ENCODE peak calls at places on chromosomes 1 and 21, in ten cellular contexts. One of them, this sample, is unnamed.

GRCh38 chr1:87956072-87956471 is 627.4 kb downstream of the LMO4 start:
- DNase-seq in A549: peak
- DNase-seq in naive thymus-derived CD4-positive, alpha-beta T cell: no peak
- DNase-seq in upper lobe of left lung: no peak
- DNase-seq in uterus: peak
- DNase-seq in sigmoid colon: peak
- DNase-seq in coronary artery: peak
- DNase-seq in neuronal stem cell: peak
- DNase-seq in hepatocyte: peak
- DNase-seq in IMR-90: peak
- DNase-seq in this sample: peak

GRCh38 chr1:221045842-221046831 is 166.9 kb downstream of the HLX start:
- DNase-seq in A549: no peak
- DNase-seq in naive thymus-derived CD4-positive, alpha-beta T cell: no peak
- DNase-seq in upper lobe of left lung: no peak
- DNase-seq in uterus: no peak
- DNase-seq in sigmoid colon: no peak
- DNase-seq in coronary artery: no peak
- DNase-seq in neuronal stem cell: no peak
- DNase-seq in hepatocyte: no peak
- DNase-seq in IMR-90: peak
- DNase-seq in this sample: no peak

GRCh38 chr1:19893687-19894086 is 11.5 kb downstream of the OTUD3 start:
- DNase-seq in A549: no peak
- DNase-seq in naive thymus-derived CD4-positive, alpha-beta T cell: no peak
- DNase-seq in upper lobe of left lung: no peak
- DNase-seq in uterus: no peak
- DNase-seq in sigmoid colon: no peak
- DNase-seq in coronary artery: no peak
- DNase-seq in neuronal stem cell: no peak
- DNase-seq in hepatocyte: no peak
- DNase-seq in IMR-90: no peak
- DNase-seq in this sample: no peak

GRCh38 chr1:207393610-207394009 is 60.5 kb upstream of the CR2 start:
- DNase-seq in A549: peak
- DNase-seq in naive thymus-derived CD4-positive, alpha-beta T cell: no peak
- DNase-seq in upper lobe of left lung: no peak
- DNase-seq in uterus: no peak
- DNase-seq in sigmoid colon: no peak
- DNase-seq in coronary artery: no peak
- DNase-seq in neuronal stem cell: no peak
- DNase-seq in hepatocyte: peak
- DNase-seq in IMR-90: peak
- DNase-seq in this sample: peak

GRCh38 chr1:3673381-3674099 is 21.2 kb downstream of the TP73 start:
- DNase-seq in A549: no peak
- DNase-seq in naive thymus-derived CD4-positive, alpha-beta T cell: no peak
- DNase-seq in upper lobe of left lung: peak
- DNase-seq in uterus: no peak
- DNase-seq in sigmoid colon: no peak
- DNase-seq in coronary artery: no peak
- DNase-seq in neuronal stem cell: no peak
- DNase-seq in hepatocyte: no peak
- DNase-seq in IMR-90: no peak
- DNase-seq in this sample: no peak

GRCh38 chr1:200253774-200254495 is 155.9 kb downstream of the ZNF281 start:
- DNase-seq in A549: no peak
- DNase-seq in naive thymus-derived CD4-positive, alpha-beta T cell: no peak
- DNase-seq in upper lobe of left lung: no peak
- DNase-seq in uterus: no peak
- DNase-seq in sigmoid colon: no peak
- DNase-seq in coronary artery: no peak
- DNase-seq in neuronal stem cell: no peak
- DNase-seq in hepatocyte: no peak
- DNase-seq in IMR-90: peak
- DNase-seq in this sample: no peak

GRCh38 chr21:41379901-41380300 is 18.1 kb downstream of the MX2 start:
- DNase-seq in A549: no peak
- DNase-seq in naive thymus-derived CD4-positive, alpha-beta T cell: no peak
- DNase-seq in upper lobe of left lung: no peak
- DNase-seq in uterus: no peak
- DNase-seq in sigmoid colon: no peak
- DNase-seq in coronary artery: no peak
- DNase-seq in neuronal stem cell: no peak
- DNase-seq in hepatocyte: no peak
- DNase-seq in IMR-90: no peak
- DNase-seq in this sample: no peak

GRCh38 chr21:44800971-44801467 is 601 bp downstream of the UBE2G2 start:
- DNase-seq in A549: peak
- DNase-seq in naive thymus-derived CD4-positive, alpha-beta T cell: peak
- DNase-seq in upper lobe of left lung: no peak
- DNase-seq in uterus: no peak
- DNase-seq in sigmoid colon: no peak
- DNase-seq in coronary artery: no peak
- DNase-seq in neuronal stem cell: no peak
- DNase-seq in hepatocyte: peak
- DNase-seq in IMR-90: peak
- DNase-seq in this sample: no peak

GRCh38 chr1:87765686-87766085 is 437.0 kb downstream of the LMO4 start:
- DNase-seq in A549: peak
- DNase-seq in naive thymus-derived CD4-positive, alpha-beta T cell: no peak
- DNase-seq in upper lobe of left lung: no peak
- DNase-seq in uterus: no peak
- DNase-seq in sigmoid colon: no peak
- DNase-seq in coronary artery: no peak
- DNase-seq in neuronal stem cell: no peak
- DNase-seq in hepatocyte: no peak
- DNase-seq in IMR-90: peak
- DNase-seq in this sample: no peak

GRCh38 chr1:65949230-65949626 is 156.5 kb downstream of the PDE4B start:
- DNase-seq in A549: no peak
- DNase-seq in naive thymus-derived CD4-positive, alpha-beta T cell: no peak
- DNase-seq in upper lobe of left lung: no peak
- DNase-seq in uterus: peak
- DNase-seq in sigmoid colon: no peak
- DNase-seq in coronary artery: no peak
- DNase-seq in neuronal stem cell: no peak
- DNase-seq in hepatocyte: no peak
- DNase-seq in IMR-90: no peak
- DNase-seq in this sample: no peak

GRCh38 chr1:68449901-68450300 is at the start of gene RPE65:
- DNase-seq in A549: no peak
- DNase-seq in naive thymus-derived CD4-positive, alpha-beta T cell: no peak
- DNase-seq in upper lobe of left lung: no peak
- DNase-seq in uterus: no peak
- DNase-seq in sigmoid colon: no peak
- DNase-seq in coronary artery: no peak
- DNase-seq in neuronal stem cell: no peak
- DNase-seq in hepatocyte: peak
- DNase-seq in IMR-90: no peak
- DNase-seq in this sample: no peak

GRCh38 chr1:198030682-198031081 is 113.5 kb downstream of the LHX9 start:
- DNase-seq in A549: no peak
- DNase-seq in naive thymus-derived CD4-positive, alpha-beta T cell: no peak
- DNase-seq in upper lobe of left lung: no peak
- DNase-seq in uterus: no peak
- DNase-seq in sigmoid colon: no peak
- DNase-seq in coronary artery: no peak
- DNase-seq in neuronal stem cell: no peak
- DNase-seq in hepatocyte: no peak
- DNase-seq in IMR-90: peak
- DNase-seq in this sample: no peak

GRCh38 chr1:48761411-48761810 is 15.3 kb downstream of the BEND5 start:
- DNase-seq in A549: no peak
- DNase-seq in naive thymus-derived CD4-positive, alpha-beta T cell: no peak
- DNase-seq in upper lobe of left lung: no peak
- DNase-seq in uterus: no peak
- DNase-seq in sigmoid colon: no peak
- DNase-seq in coronary artery: no peak
- DNase-seq in neuronal stem cell: no peak
- DNase-seq in hepatocyte: no peak
- DNase-seq in IMR-90: peak
- DNase-seq in this sample: no peak

GRCh38 chr1:113088972-113089371 is 16.0 kb downstream of the LRIG2 start:
- DNase-seq in A549: no peak
- DNase-seq in naive thymus-derived CD4-positive, alpha-beta T cell: no peak
- DNase-seq in upper lobe of left lung: no peak
- DNase-seq in uterus: no peak
- DNase-seq in sigmoid colon: no peak
- DNase-seq in coronary artery: no peak
- DNase-seq in neuronal stem cell: no peak
- DNase-seq in hepatocyte: no peak
- DNase-seq in IMR-90: no peak
- DNase-seq in this sample: no peak

DNA sequence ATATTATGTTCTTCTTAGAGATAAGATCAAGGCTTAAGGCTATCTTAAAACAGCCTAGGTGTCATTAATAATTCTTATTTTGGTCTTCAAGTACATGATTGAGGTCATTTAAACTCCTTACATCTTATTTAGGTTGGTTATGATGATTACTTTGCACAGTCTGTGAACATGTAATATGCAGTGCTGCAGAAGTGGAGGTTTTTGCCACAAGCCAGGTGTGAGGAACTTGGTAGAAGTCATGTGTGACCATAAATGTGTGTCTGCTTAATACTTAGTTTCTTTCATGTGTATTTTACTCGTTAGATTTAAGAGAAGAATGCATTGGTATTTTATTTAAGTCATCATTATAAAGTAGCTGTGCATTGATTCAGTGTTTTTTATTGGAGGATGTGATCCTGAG is 10.1 kb downstream of the ATG4C start:
- DNase-seq in A549: no peak
- DNase-seq in naive thymus-derived CD4-positive, alpha-beta T cell: no peak
- DNase-seq in upper lobe of left lung: no peak
- DNase-seq in uterus: no peak
- DNase-seq in sigmoid colon: no peak
- DNase-seq in coronary artery: no peak
- DNase-seq in neuronal stem cell: no peak
- DNase-seq in hepatocyte: no peak
- DNase-seq in IMR-90: no peak
- DNase-seq in this sample: no peak
- H3K4me3 ChIP-seq in A549: no peak
- H3K4me3 ChIP-seq in naive thymus-derived CD4-positive, alpha-beta T cell: no peak
- H3K4me3 ChIP-seq in upper lobe of left lung: no peak
- H3K4me3 ChIP-seq in uterus: no peak
- H3K4me3 ChIP-seq in sigmoid colon: no peak
- H3K4me3 ChIP-seq in coronary artery: no peak
- H3K4me3 ChIP-seq in neuronal stem cell: no peak
- H3K4me3 ChIP-seq in hepatocyte: no peak
- H3K4me3 ChIP-seq in IMR-90: no peak
- H3K4me3 ChIP-seq in this sample: no peak

GRCh38 chr1:43147625-43148319 is 24.3 kb downstream of the EBNA1BP2 start:
- DNase-seq in A549: peak
- DNase-seq in naive thymus-derived CD4-positive, alpha-beta T cell: no peak
- DNase-seq in upper lobe of left lung: peak
- DNase-seq in uterus: peak
- DNase-seq in sigmoid colon: peak
- DNase-seq in coronary artery: no peak
- DNase-seq in neuronal stem cell: peak
- DNase-seq in hepatocyte: peak
- DNase-seq in IMR-90: peak
- DNase-seq in this sample: peak
- H3K4me3 ChIP-seq in A549: peak
- H3K4me3 ChIP-seq in naive thymus-derived CD4-positive, alpha-beta T cell: no peak
- H3K4me3 ChIP-seq in upper lobe of left lung: peak
- H3K4me3 ChIP-seq in uterus: peak
- H3K4me3 ChIP-seq in sigmoid colon: peak
- H3K4me3 ChIP-seq in coronary artery: peak
- H3K4me3 ChIP-seq in neuronal stem cell: peak
- H3K4me3 ChIP-seq in hepatocyte: no peak
- H3K4me3 ChIP-seq in IMR-90: peak
- H3K4me3 ChIP-seq in this sample: peak

GRCh38 chr1:93190432-93190831 is 9.9 kb downstream of the CCDC18 start:
- DNase-seq in A549: no peak
- DNase-seq in naive thymus-derived CD4-positive, alpha-beta T cell: no peak
- DNase-seq in upper lobe of left lung: no peak
- DNase-seq in uterus: no peak
- DNase-seq in sigmoid colon: no peak
- DNase-seq in coronary artery: no peak
- DNase-seq in neuronal stem cell: no peak
- DNase-seq in hepatocyte: no peak
- DNase-seq in IMR-90: no peak
- DNase-seq in this sample: no peak

GRCh38 chr1:93180723-93181613 is at the start of gene CCDC18:
- DNase-seq in A549: peak
- DNase-seq in naive thymus-derived CD4-positive, alpha-beta T cell: no peak
- DNase-seq in upper lobe of left lung: no peak
- DNase-seq in uterus: no peak
- DNase-seq in sigmoid colon: no peak
- DNase-seq in coronary artery: no peak
- DNase-seq in neuronal stem cell: no peak
- DNase-seq in hepatocyte: no peak
- DNase-seq in IMR-90: peak
- DNase-seq in this sample: no peak

DNA sequence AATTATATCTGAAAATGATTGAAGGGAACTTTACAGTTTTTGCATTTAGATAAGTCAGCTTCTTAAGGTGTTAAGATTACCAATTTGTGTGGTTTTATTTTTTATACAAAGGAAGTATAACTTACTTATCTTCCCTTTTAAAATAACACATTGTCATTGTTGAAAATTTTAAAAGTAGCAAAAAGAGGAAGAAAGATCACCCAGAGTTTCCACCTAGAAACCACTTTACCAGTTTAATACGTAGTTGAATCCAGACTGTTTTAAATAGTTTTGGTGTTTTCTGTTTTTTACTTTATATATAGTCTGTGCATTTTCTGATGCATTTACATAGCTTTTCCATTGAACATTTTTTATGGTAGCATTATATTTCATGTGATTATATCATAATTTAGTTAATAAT is 6.1 kb downstream of the CCDC18 start:
- DNase-seq in A549: no peak
- DNase-seq in naive thymus-derived CD4-positive, alpha-beta T cell: no peak
- DNase-seq in upper lobe of left lung: no peak
- DNase-seq in uterus: no peak
- DNase-seq in sigmoid colon: no peak
- DNase-seq in coronary artery: no peak
- DNase-seq in neuronal stem cell: no peak
- DNase-seq in hepatocyte: no peak
- DNase-seq in IMR-90: no peak
- DNase-seq in this sample: no peak
- H3K4me3 ChIP-seq in A549: no peak
- H3K4me3 ChIP-seq in naive thymus-derived CD4-positive, alpha-beta T cell: no peak
- H3K4me3 ChIP-seq in upper lobe of left lung: no peak
- H3K4me3 ChIP-seq in uterus: no peak
- H3K4me3 ChIP-seq in sigmoid colon: no peak
- H3K4me3 ChIP-seq in coronary artery: no peak
- H3K4me3 ChIP-seq in neuronal stem cell: no peak
- H3K4me3 ChIP-seq in hepatocyte: no peak
- H3K4me3 ChIP-seq in IMR-90: no peak
- H3K4me3 ChIP-seq in this sample: no peak

DNA sequence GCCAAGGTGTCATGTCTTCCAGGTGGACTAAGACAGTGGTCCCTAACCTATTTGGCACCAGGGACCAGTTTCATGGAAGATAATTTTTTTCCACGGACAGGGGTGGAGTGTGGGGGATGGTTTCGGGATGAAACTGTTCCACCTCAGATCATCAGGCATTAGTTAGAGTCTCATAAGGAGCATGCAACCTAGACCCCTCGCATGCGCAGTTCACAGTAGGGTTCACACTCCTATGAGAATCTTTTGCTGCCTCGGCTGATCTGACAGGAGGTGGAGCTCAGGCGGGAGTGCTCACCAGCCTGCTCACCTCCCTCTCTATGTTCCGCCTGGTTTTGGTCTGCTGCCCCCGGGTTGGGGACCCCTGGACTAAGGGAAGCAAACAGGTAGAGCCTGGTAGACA is 30.9 kb downstream of the LGR6 start:
- DNase-seq in A549: no peak
- DNase-seq in naive thymus-derived CD4-positive, alpha-beta T cell: no peak
- DNase-seq in upper lobe of left lung: no peak
- DNase-seq in uterus: no peak
- DNase-seq in sigmoid colon: no peak
- DNase-seq in coronary artery: no peak
- DNase-seq in neuronal stem cell: no peak
- DNase-seq in hepatocyte: no peak
- DNase-seq in IMR-90: no peak
- DNase-seq in this sample: no peak
- H3K4me3 ChIP-seq in A549: no peak
- H3K4me3 ChIP-seq in naive thymus-derived CD4-positive, alpha-beta T cell: no peak
- H3K4me3 ChIP-seq in upper lobe of left lung: no peak
- H3K4me3 ChIP-seq in uterus: no peak
- H3K4me3 ChIP-seq in sigmoid colon: no peak
- H3K4me3 ChIP-seq in coronary artery: peak
- H3K4me3 ChIP-seq in neuronal stem cell: no peak
- H3K4me3 ChIP-seq in hepatocyte: no peak
- H3K4me3 ChIP-seq in IMR-90: no peak
- H3K4me3 ChIP-seq in this sample: no peak

This sample was measured in SJSA1.